ENCODE peak calls at places on chromosome 20, in five cellular contexts. One of them, this sample, is unnamed.

GRCh38 chr20:24160563-24161355 is 172.2 kb upstream of the GGTLC1 start:
- DNase-seq in WTC11: peak; percentile 66
- DNase-seq in GDM1: peak; percentile 41
- DNase-seq in ELF-1: peak; percentile 52
- DNase-seq in endothelial cell: peak; percentile 67
- DNase-seq in this sample: no peak

GRCh38 chr20:7080472-7080871 is 313.0 kb downstream of the BMP2 start:
- DNase-seq in endothelial cell: no peak
- DNase-seq in WTC11: no peak
- DNase-seq in GDM1: no peak
- DNase-seq in ELF-1: no peak
- DNase-seq in this sample: no peak

GRCh38 chr20:4488407-4489339 is 233.0 kb upstream of the PRND start:
- DNase-seq in GDM1: no peak
- DNase-seq in WTC11: no peak
- DNase-seq in endothelial cell: no peak
- DNase-seq in ELF-1: no peak
- DNase-seq in this sample: no peak

GRCh38 chr20:31695849-31696804 is 26.5 kb downstream of the BCL2L1 start:
- DNase-seq in WTC11: no peak
- DNase-seq in GDM1: no peak
- DNase-seq in ELF-1: no peak
- DNase-seq in endothelial cell: no peak
- DNase-seq in this sample: no peak

GRCh38 chr20:33465536-33466302 is 22.2 kb upstream of the SNTA1 start:
- DNase-seq in GDM1: no peak
- DNase-seq in WTC11: no peak
- DNase-seq in endothelial cell: no peak
- DNase-seq in ELF-1: no peak
- DNase-seq in this sample: no peak

GRCh38 chr20:43988867-43989266 is 74.2 kb downstream of the TOX2 start:
- DNase-seq in endothelial cell: no peak
- DNase-seq in WTC11: no peak
- DNase-seq in GDM1: no peak
- DNase-seq in ELF-1: no peak
- DNase-seq in this sample: no peak

GRCh38 chr20:11499235-11499634 is 418.5 kb upstream of the BTBD3 start:
- DNase-seq in endothelial cell: no peak
- DNase-seq in GDM1: no peak
- DNase-seq in ELF-1: no peak
- DNase-seq in WTC11: no peak
- DNase-seq in this sample: no peak

GRCh38 chr20:34045930-34046329 is 52.2 kb downstream of the RALY start:
- DNase-seq in ELF-1: peak; percentile 56
- DNase-seq in endothelial cell: no peak
- DNase-seq in WTC11: peak; percentile 25
- DNase-seq in GDM1: no peak
- DNase-seq in this sample: no peak

GRCh38 chr20:10654630-10655029 is 19.2 kb downstream of the JAG1 start:
- DNase-seq in GDM1: no peak
- DNase-seq in ELF-1: peak; percentile 91
- DNase-seq in endothelial cell: no peak
- DNase-seq in WTC11: no peak
- DNase-seq in this sample: no peak

GRCh38 chr20:15862178-15862577 is 711.1 kb downstream of the KIF16B start:
- DNase-seq in GDM1: no peak
- DNase-seq in ELF-1: no peak
- DNase-seq in endothelial cell: no peak
- DNase-seq in WTC11: no peak
- DNase-seq in this sample: no peak

GRCh38 chr20:61499859-61500258 is 247.8 kb downstream of the CDH4 start:
- DNase-seq in ELF-1: no peak
- DNase-seq in WTC11: no peak
- DNase-seq in GDM1: no peak
- DNase-seq in endothelial cell: no peak
- DNase-seq in this sample: no peak

GRCh38 chr20:4064118-4064962 is 49.0 kb upstream of the RNF24 start:
- DNase-seq in WTC11: peak; percentile 53
- DNase-seq in GDM1: peak; percentile 64
- DNase-seq in ELF-1: peak; percentile 42
- DNase-seq in endothelial cell: no peak
- DNase-seq in this sample: peak; percentile 67

GRCh38 chr20:6140947-6141346 is 18.1 kb upstream of the FERMT1 start:
- DNase-seq in WTC11: peak; percentile 24
- DNase-seq in ELF-1: peak; percentile 20
- DNase-seq in GDM1: no peak
- DNase-seq in endothelial cell: no peak
- DNase-seq in this sample: no peak

GRCh38 chr20:8583209-8584106 is 451.4 kb downstream of the PLCB1 start:
- DNase-seq in GDM1: no peak
- DNase-seq in ELF-1: no peak
- DNase-seq in endothelial cell: no peak
- DNase-seq in WTC11: no peak
- DNase-seq in this sample: no peak

GRCh38 chr20:35129647-35130069 is 17.5 kb downstream of the EDEM2 start:
- DNase-seq in GDM1: no peak
- DNase-seq in WTC11: no peak
- DNase-seq in endothelial cell: no peak
- DNase-seq in ELF-1: no peak
- DNase-seq in this sample: no peak

GRCh38 chr20:36461600-36462439 is 79.5 kb upstream of the MYL9 start:
- DNase-seq in ELF-1: peak; percentile 66
- DNase-seq in WTC11: peak; percentile 52
- DNase-seq in GDM1: no peak
- DNase-seq in endothelial cell: peak; percentile 60
- DNase-seq in this sample: no peak

GRCh38 chr20:35273449-35274171 is 4.3 kb downstream of the MMP24OS start:
- DNase-seq in ELF-1: no peak
- DNase-seq in GDM1: no peak
- DNase-seq in endothelial cell: no peak
- DNase-seq in WTC11: peak; percentile 62
- DNase-seq in this sample: no peak

GRCh38 chr20:13170771-13171170 is 50.3 kb upstream of the ISM1 start:
- DNase-seq in WTC11: no peak
- DNase-seq in endothelial cell: no peak
- DNase-seq in GDM1: no peak
- DNase-seq in ELF-1: no peak
- DNase-seq in this sample: no peak

GRCh38 chr20:43710370-43711044 is 16.3 kb downstream of the GTSF1L start:
- DNase-seq in ELF-1: no peak
- DNase-seq in WTC11: no peak
- DNase-seq in endothelial cell: no peak
- DNase-seq in GDM1: no peak
- DNase-seq in this sample: no peak

GRCh38 chr20:21174425-21175239 is 48.8 kb downstream of the KIZ start:
- DNase-seq in WTC11: no peak
- DNase-seq in ELF-1: no peak
- DNase-seq in GDM1: no peak
- DNase-seq in endothelial cell: no peak
- DNase-seq in this sample: no peak

GRCh38 chr20:35225319-35226125 is 968 bp upstream of the MMP24 start:
- DNase-seq in WTC11: no peak
- DNase-seq in endothelial cell: peak; percentile 53
- DNase-seq in ELF-1: peak; percentile 31
- DNase-seq in GDM1: no peak
- DNase-seq in this sample: no peak

GRCh38 chr20:54320148-54320607 is 112.3 kb downstream of the PFDN4 start:
- DNase-seq in GDM1: no peak
- DNase-seq in endothelial cell: no peak
- DNase-seq in WTC11: no peak
- DNase-seq in ELF-1: no peak
- DNase-seq in this sample: no peak

GRCh38 chr20:12022121-12022520 is 104.4 kb downstream of the BTBD3 start:
- DNase-seq in ELF-1: no peak
- DNase-seq in GDM1: no peak
- DNase-seq in WTC11: no peak
- DNase-seq in endothelial cell: no peak
- DNase-seq in this sample: no peak

GRCh38 chr20:44642203-44643153 is 9.0 kb downstream of the ADA start:
- DNase-seq in ELF-1: peak; percentile 77
- DNase-seq in endothelial cell: peak; percentile 57
- DNase-seq in GDM1: peak; percentile 68
- DNase-seq in WTC11: peak; percentile 45
- DNase-seq in this sample: no peak

GRCh38 chr20:57658447-57659130 is 38.4 kb upstream of the ZBP1 start:
- DNase-seq in GDM1: no peak
- DNase-seq in ELF-1: no peak
- DNase-seq in WTC11: no peak
- DNase-seq in endothelial cell: peak; percentile 2
- DNase-seq in this sample: no peak

GRCh38 chr20:10271470-10272219 is 53.0 kb downstream of the SNAP25 start:
- DNase-seq in ELF-1: no peak
- DNase-seq in endothelial cell: no peak
- DNase-seq in WTC11: no peak
- DNase-seq in GDM1: no peak
- DNase-seq in this sample: no peak

GRCh38 chr20:47479506-47479905 is 22.2 kb upstream of the NCOA3 start:
- DNase-seq in endothelial cell: no peak
- DNase-seq in GDM1: no peak
- DNase-seq in ELF-1: no peak
- DNase-seq in WTC11: no peak
- DNase-seq in this sample: no peak

GRCh38 chr20:46255440-46256104 is 52.7 kb downstream of the CDH22 start:
- DNase-seq in WTC11: no peak
- DNase-seq in ELF-1: no peak
- DNase-seq in endothelial cell: peak; percentile 26
- DNase-seq in GDM1: no peak
- DNase-seq in this sample: no peak

GRCh38 chr20:51372176-51372803 is 170.2 kb downstream of the NFATC2 start:
- DNase-seq in GDM1: peak; percentile 17
- DNase-seq in ELF-1: peak; percentile 87
- DNase-seq in WTC11: peak; percentile 84
- DNase-seq in endothelial cell: peak; percentile 75
- DNase-seq in this sample: no peak

GRCh38 chr20:2109425-2110210 is 8.0 kb downstream of the STK35 start:
- DNase-seq in endothelial cell: no peak
- DNase-seq in WTC11: no peak
- DNase-seq in GDM1: no peak
- DNase-seq in ELF-1: no peak
- DNase-seq in this sample: no peak

GRCh38 chr20:33673411-33674293 is 576 bp downstream of the NECAB3 start:
- DNase-seq in GDM1: no peak
- DNase-seq in endothelial cell: no peak
- DNase-seq in WTC11: no peak
- DNase-seq in ELF-1: peak; percentile 37
- DNase-seq in this sample: no peak

GRCh38 chr20:60765821-60766403 is 486.1 kb upstream of the CDH4 start:
- DNase-seq in endothelial cell: no peak
- DNase-seq in ELF-1: no peak
- DNase-seq in WTC11: no peak
- DNase-seq in GDM1: no peak
- DNase-seq in this sample: no peak

GRCh38 chr20:19456600-19457390 is 244.4 kb downstream of the SLC24A3 start:
- DNase-seq in endothelial cell: no peak
- DNase-seq in WTC11: no peak
- DNase-seq in ELF-1: no peak
- DNase-seq in GDM1: no peak
- DNase-seq in this sample: no peak

GRCh38 chr20:8399963-8400362 is 267.9 kb downstream of the PLCB1 start:
- DNase-seq in WTC11: no peak
- DNase-seq in endothelial cell: no peak
- DNase-seq in GDM1: peak; percentile 56
- DNase-seq in ELF-1: no peak
- DNase-seq in this sample: peak; percentile 91

GRCh38 chr20:45934046-45934586 is 367 bp upstream of the PCIF1 start:
- DNase-seq in endothelial cell: no peak
- DNase-seq in ELF-1: no peak
- DNase-seq in WTC11: peak; percentile 63
- DNase-seq in GDM1: peak; percentile 65
- DNase-seq in this sample: no peak

GRCh38 chr20:19205999-19206398 is 6.4 kb upstream of the SLC24A3 start:
- DNase-seq in endothelial cell: peak; percentile 84
- DNase-seq in ELF-1: peak; percentile 88
- DNase-seq in GDM1: peak; percentile 48
- DNase-seq in WTC11: peak; percentile 93
- DNase-seq in this sample: no peak

GRCh38 chr20:9035129-9035528 is 33.8 kb upstream of the PLCB4 start:
- DNase-seq in WTC11: no peak
- DNase-seq in GDM1: no peak
- DNase-seq in ELF-1: peak; percentile 23
- DNase-seq in endothelial cell: no peak
- DNase-seq in this sample: no peak

This sample was measured in SIG-M5.